ENCODE peak calls at places on chromosomes 4 and X, in four cellular contexts. M is AG09309; U is NCI-H1105; J is CD8-positive, alpha-beta memory T cell. G is an unnamed sample.

GRCh38 chr4:178309890-178310289 is 867.7 kb upstream of the AGA start:
- DNase-seq in M (no peak), J (no peak), U (no peak), G (no peak)

GRCh38 chr4:945274-946102 is 13.2 kb downstream of the TMEM175 start:
- DNase-seq in U (no peak), M (no peak), J (no peak), G (peak)

GRCh38 chr4:155796031-155796430 is 37.2 kb downstream of the GUCY1B1 start:
- DNase-seq in J (no peak), M (no peak), U (no peak), G (no peak)

GRCh38 chr4:80101768-80102116 is 28.7 kb upstream of the ANTXR2 start:
- DNase-seq in M (no peak), U (no peak), J (no peak), G (no peak)

GRCh38 chr4:153485860-153486259 is 19.7 kb downstream of the TMEM131L start:
- DNase-seq in U (no peak), M (no peak), J (no peak), G (no peak)

GRCh38 chr4:42519803-42520417 is 122.6 kb downstream of the SHISA3 start:
- DNase-seq in J (no peak), M (peak), U (no peak), G (peak)

GRCh38 chr4:10063544-10064300 is 42.4 kb upstream of the SLC2A9 start:
- DNase-seq in J (no peak), U (no peak), M (peak), G (no peak)

GRCh38 chrX:68834371-68835103 is 5.7 kb downstream of the EFNB1 start:
- DNase-seq in J (no peak), M (no peak), U (no peak), G (no peak)

GRCh38 chrX:120310861-120311631 is at the start of gene TMEM255A:
- DNase-seq in J (no peak), M (no peak), U (peak), G (peak)

GRCh38 chr4:183522821-183523220 is 18.0 kb downstream of the ING2 start:
- DNase-seq in M (no peak), U (no peak), J (no peak), G (no peak)

GRCh38 chrX:45300638-45301037 is 100.0 kb upstream of the DIPK2B start:
- DNase-seq in M (no peak), U (no peak), J (no peak), G (no peak)

GRCh38 chrX:28609917-28610613 is 22.8 kb downstream of the IL1RAPL1 start:
- DNase-seq in M (no peak), U (no peak), J (no peak), G (no peak)

GRCh38 chr4:52840531-52841350 is 21.4 kb upstream of the RASL11B start:
- DNase-seq in U (no peak), M (no peak), J (no peak), G (no peak)

GRCh38 chrX:14291626-14292025 is 237.7 kb upstream of the GLRA2 start:
- DNase-seq in U (no peak), J (no peak), M (no peak), G (no peak)

GRCh38 chr4:155515444-155515843 is 138.7 kb upstream of the MAP9 start:
- DNase-seq in M (no peak), U (no peak), J (no peak), G (no peak)

G was measured in activated naive CD4-positive, alpha-beta T cell treated with anti-CD3 and anti-CD28 coated beads for 36 hours.